ENCODE peak calls at places on chromosomes 16 and 17, in eight cellular contexts. A is T-helper 17 cell; T is HTR-8/SVneo; O is CD8-positive, alpha-beta memory T cell; X is activated T-cell treated with anti-CD3 and anti-CD28 coated beads, Interleukin-2, amount 50 U/mL, for 1 hour; N is stimulated activated CD4-positive, alpha-beta T cell treated with anti-CD3 and anti-CD28 coated beads, Interleukin-2, amount 100 ng/mL, for 48 hours; U is activated CD4-positive, CD25-positive, alpha-beta regulatory T cell; C is CD8-positive, alpha-beta T cell. J is an unnamed sample.

GRCh38 chr16:58829096-58829495 is 95.0 kb upstream of the GOT2 start:
- DNase-seq in A (no peak), T (no peak), O (no peak), X (no peak), N (no peak), U (no peak), C (no peak), J (no peak)

GRCh38 chr17:38852771-38853291 is 690 bp downstream of the RPL23 start:
- DNase-seq in A (no peak), T (no peak), O (no peak), X (peak), N (peak), U (no peak), C (no peak), J (peak)

GRCh38 chr17:13362341-13363122 is 239.2 kb downstream of the HS3ST3A1 start:
- DNase-seq in A (no peak), T (no peak), O (no peak), X (no peak), N (no peak), U (no peak), C (no peak), J (no peak)

GRCh38 chr16:51449441-51449840 is 298.4 kb upstream of the SALL1 start:
- DNase-seq in A (no peak), T (no peak), O (no peak), X (no peak), N (no peak), U (no peak), C (no peak), J (no peak)

GRCh38 chr17:44832821-44833220 is 2.7 kb upstream of the GJC1 start:
- DNase-seq in A (no peak), T (no peak), O (no peak), X (no peak), N (no peak), U (no peak), C (no peak), J (no peak)

GRCh38 chr17:32015245-32016013 is 8.2 kb downstream of the LRRC37B start:
- DNase-seq in A (no peak), T (no peak), O (no peak), X (no peak), N (no peak), U (no peak), C (no peak), J (no peak)

GRCh38 chr17:20086416-20087074 is 77.4 kb downstream of the SPECC1 start:
- DNase-seq in A (no peak), T (no peak), O (no peak), X (no peak), N (no peak), U (no peak), C (no peak), J (no peak)

GRCh38 chr16:15403392-15403995 is 7.9 kb downstream of the MPV17L start:
- DNase-seq in A (no peak), T (no peak), O (no peak), X (no peak), N (no peak), U (no peak), C (no peak), J (no peak)

GRCh38 chr17:69326302-69327059 is 452 bp downstream of the ABCA5 start:
- DNase-seq in A (no peak), T (peak), O (no peak), X (no peak), N (no peak), U (no peak), C (no peak), J (no peak)

GRCh38 chr17:21105081-21105480 is 21.7 kb upstream of the DHRS7B start:
- DNase-seq in A (no peak), T (no peak), O (no peak), X (no peak), N (no peak), U (no peak), C (no peak), J (no peak)

GRCh38 chr17:16214190-16215001 is 938 bp downstream of the NCOR1 start:
- DNase-seq in A (no peak), T (no peak), O (no peak), X (no peak), N (no peak), U (no peak), C (no peak), J (peak)

GRCh38 chr16:73214825-73215481 is 167.0 kb upstream of the ZFHX3 start:
- DNase-seq in A (no peak), T (no peak), O (no peak), X (no peak), N (no peak), U (no peak), C (no peak), J (no peak)

GRCh38 chr17:74738051-74738996 is 1.3 kb downstream of the RAB37 start:
- DNase-seq in A (peak), T (no peak), O (peak), X (peak), N (no peak), U (peak), C (peak), J (peak)

J was measured in effector CD4-positive, alpha-beta T cell.